ENCODE peak calls at places on chromosomes 4 and X, in four cellular contexts. Z is left lung; R is CD8-positive, alpha-beta T cell; B is HCT116. Q is an unnamed sample.

GRCh38 chr4:26034849-26035248 is 120.8 kb downstream of the SMIM20 start:
- DNase-seq in B (no peak), R (no peak), Z (no peak), Q (no peak)

GRCh38 chr4:57378766-57379165 is 268.6 kb upstream of the IGFBP7 start:
- DNase-seq in Z (no peak), R (no peak), B (no peak), Q (no peak)

GRCh38 chrX:125436855-125437254 is 117.2 kb downstream of the TEX13C start:
- DNase-seq in Z (no peak), B (no peak), R (no peak), Q (no peak)

GRCh38 chr4:126790633-126791032 is 842.1 kb upstream of the INTU start:
- DNase-seq in R (no peak), B (no peak), Z (no peak), Q (no peak)

GRCh38 chr4:111475696-111476095 is 669.6 kb upstream of the FAM241A start:
- DNase-seq in B (no peak), Z (no peak), R (no peak), Q (no peak)

GRCh38 chrX:87621697-87622096 is 104.1 kb downstream of the KLHL4 start:
- DNase-seq in B (no peak), R (no peak), Z (no peak), Q (no peak)

GRCh38 chrX:119150163-119151135 is 22.8 kb upstream of the KIAA1210 start:
- DNase-seq in B (no peak), R (no peak), Z (peak), Q (no peak)

GRCh38 chr4:103934178-103934789 is 214.5 kb upstream of the TACR3 start:
- DNase-seq in R (no peak), Z (no peak), B (peak), Q (no peak)

GRCh38 chr4:22573198-22573597 is 57.3 kb upstream of the ADGRA3 start:
- DNase-seq in Z (no peak), R (no peak), B (no peak), Q (no peak)

GRCh38 chr4:82560853-82561744 is 689 bp downstream of the TMEM150C start:
- DNase-seq in Z (no peak), B (no peak), R (no peak), Q (no peak)

GRCh38 chr4:1113311-1114009 is at the start of gene RNF212:
- DNase-seq in R (peak), B (no peak), Z (peak), Q (no peak)

GRCh38 chr4:156971623-156972369 is at the start of gene PDGFC:
- DNase-seq in R (peak), B (no peak), Z (peak), Q (no peak)

GRCh38 chr4:75502671-75503070 is 11.5 kb downstream of the RCHY1 start:
- DNase-seq in R (no peak), Z (no peak), B (no peak), Q (no peak)

GRCh38 chr4:89336818-89337395 is 29.3 kb upstream of the GPRIN3 start:
- DNase-seq in Z (no peak), B (no peak), R (no peak), Q (no peak)

GRCh38 chr4:113209652-113210320 is 160.3 kb downstream of the ANK2 start:
- DNase-seq in Z (no peak), B (no peak), R (no peak), Q (no peak)

GRCh38 chr4:53840643-53841042 is 223.8 kb downstream of the CHIC2 start:
- DNase-seq in Z (no peak), B (no peak), R (no peak), Q (no peak)

GRCh38 chr4:143358923-143359694 is 22.4 kb downstream of the GAB1 start:
- DNase-seq in Z (no peak), B (no peak), R (peak), Q (peak)

GRCh38 chr4:147136308-147136707 is 190.6 kb upstream of the TTC29 start:
- DNase-seq in B (no peak), R (no peak), Z (no peak), Q (no peak)

GRCh38 chrX:120136128-120136527 is 20.4 kb upstream of the RHOXF1 start:
- DNase-seq in R (no peak), Z (no peak), B (no peak), Q (no peak)

GRCh38 chr4:153222790-153223417 is 18.7 kb downstream of the TRIM2 start:
- DNase-seq in Z (peak), B (no peak), R (peak), Q (no peak)

GRCh38 chr4:41933997-41934812 is 1.0 kb upstream of the TMEM33 start:
- DNase-seq in Z (no peak), B (peak), R (no peak), Q (no peak)

GRCh38 chr4:137203601-137204000 is 328.7 kb downstream of the PCDH18 start:
- DNase-seq in R (no peak), Z (no peak), B (no peak), Q (no peak)

GRCh38 chr4:11004818-11005217 is 320.2 kb upstream of the CLNK start:
- DNase-seq in B (no peak), Z (no peak), R (no peak), Q (no peak)

GRCh38 chr4:165464813-165465381 is 86.1 kb downstream of the CPE start:
- DNase-seq in Z (no peak), B (no peak), R (no peak), Q (no peak)

GRCh38 chr4:5783486-5783885 is 72.5 kb downstream of the EVC start:
- DNase-seq in R (no peak), Z (no peak), B (no peak), Q (no peak)

GRCh38 chr4:75429208-75429607 is 85.0 kb downstream of the RCHY1 start:
- DNase-seq in Z (no peak), R (no peak), B (no peak), Q (no peak)

DNA sequence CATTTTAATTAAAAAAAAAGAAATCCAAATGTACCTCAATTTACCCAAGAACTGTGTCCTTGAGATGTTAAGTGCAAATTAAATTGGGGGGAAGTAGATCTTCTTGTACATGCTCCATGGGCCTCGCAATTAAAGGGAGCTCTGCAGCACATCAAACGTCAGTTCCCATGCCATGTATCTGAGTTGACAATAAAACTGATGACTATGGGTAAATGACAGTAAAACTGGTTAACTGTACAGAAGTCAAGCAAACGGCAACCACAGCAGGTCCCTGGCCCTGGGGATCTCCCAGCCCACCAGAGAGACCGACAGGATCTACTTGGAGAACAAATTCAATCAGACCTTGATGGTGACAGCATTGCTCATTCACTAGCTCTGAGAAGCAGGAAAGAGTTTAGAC is 32.8 kb upstream of the XPNPEP2 start:
- DNase-seq in R (no peak), B (no peak), Z (no peak), Q (no peak)
- H3K27ac ChIP-seq in R (no peak), B (no peak), Z (no peak), Q (no peak)

GRCh38 chrX:109858602-109859341 is 125.7 kb upstream of the ACSL4 start:
- DNase-seq in B (no peak), R (no peak), Z (no peak), Q (no peak)
- H3K27ac ChIP-seq in B (no peak), R (no peak), Z (no peak), Q (no peak)

GRCh38 chrX:30661228-30661627 is 8.0 kb downstream of the GK start:
- DNase-seq in Z (no peak), R (no peak), B (no peak), Q (no peak)

GRCh38 chrX:30654989-30655607 is 1.9 kb downstream of the GK start:
- DNase-seq in Z (no peak), B (no peak), R (no peak), Q (no peak)

GRCh38 chrX:30653415-30654131 is at the start of gene GK:
- DNase-seq in R (peak), B (no peak), Z (peak), Q (no peak)

GRCh38 chrX:30659421-30659820 is 6.2 kb downstream of the GK start:
- DNase-seq in B (no peak), R (no peak), Z (no peak), Q (peak)

DNA sequence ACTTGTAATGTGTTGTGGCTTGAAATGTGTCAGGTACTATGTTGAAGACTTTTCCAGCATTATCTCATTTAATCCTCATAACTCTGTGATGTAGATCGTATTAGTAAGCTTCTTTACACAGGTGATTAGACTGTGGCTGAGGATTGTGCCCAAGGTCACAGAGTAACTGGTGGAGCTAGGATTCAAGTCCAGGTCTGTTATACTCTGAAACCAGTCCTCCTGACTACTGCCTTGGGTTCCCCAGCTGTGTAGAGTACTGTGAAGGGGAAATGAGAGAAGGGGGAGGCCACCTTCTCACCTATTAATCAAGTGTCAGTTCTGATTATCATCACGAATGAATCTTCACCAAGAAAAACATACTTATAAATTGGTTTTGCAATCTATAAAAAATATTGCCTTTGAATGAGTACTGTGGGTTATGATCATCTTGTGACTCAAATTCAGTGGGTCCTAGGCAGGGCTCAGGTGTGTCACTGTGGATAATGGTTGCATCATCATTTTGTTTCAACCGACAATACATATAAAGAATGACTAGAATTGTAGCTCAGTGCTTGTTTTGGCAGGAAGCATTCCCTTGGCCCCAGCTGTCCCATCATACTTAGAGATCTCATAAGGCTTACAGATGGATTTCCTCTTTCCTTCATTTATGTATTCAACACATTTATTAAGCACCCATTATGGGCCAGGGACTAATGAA is 4.5 kb downstream of the GK start:
- DNase-seq in R (no peak), B (no peak), Z (no peak), Q (peak)
- H3K27ac ChIP-seq in R (no peak), B (no peak), Z (no peak), Q (peak)

DNA sequence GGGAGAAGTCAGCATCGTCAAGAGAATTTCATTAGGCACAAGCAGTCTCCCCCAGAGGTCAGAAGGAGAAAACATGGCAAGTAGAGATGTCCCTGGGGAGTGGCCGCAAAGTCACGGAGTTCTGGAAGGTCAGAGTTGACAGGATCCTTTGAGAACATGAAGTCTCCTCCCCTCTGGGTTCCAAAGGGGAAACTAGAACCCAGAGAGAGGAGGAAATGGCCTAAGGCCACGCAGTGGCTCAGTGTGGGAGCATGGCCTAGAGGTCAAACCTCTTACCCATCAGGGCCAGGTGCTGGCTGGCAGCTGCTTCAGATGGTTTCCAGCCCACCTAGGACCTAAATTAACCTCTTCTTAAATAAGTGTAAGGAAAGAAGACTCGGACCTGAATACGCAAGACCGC is 884 bp downstream of the IDH3G start:
- DNase-seq in Z (no peak), R (no peak), B (no peak), Q (no peak)
- H3K27ac ChIP-seq in Z (peak), R (peak), B (peak), Q (peak)

GRCh38 chr4:119025440-119025839 is 110.2 kb upstream of the MYOZ2 start:
- DNase-seq in R (no peak), B (peak), Z (no peak), Q (peak)
- H3K27ac ChIP-seq in R (no peak), B (no peak), Z (peak), Q (peak)

DNA sequence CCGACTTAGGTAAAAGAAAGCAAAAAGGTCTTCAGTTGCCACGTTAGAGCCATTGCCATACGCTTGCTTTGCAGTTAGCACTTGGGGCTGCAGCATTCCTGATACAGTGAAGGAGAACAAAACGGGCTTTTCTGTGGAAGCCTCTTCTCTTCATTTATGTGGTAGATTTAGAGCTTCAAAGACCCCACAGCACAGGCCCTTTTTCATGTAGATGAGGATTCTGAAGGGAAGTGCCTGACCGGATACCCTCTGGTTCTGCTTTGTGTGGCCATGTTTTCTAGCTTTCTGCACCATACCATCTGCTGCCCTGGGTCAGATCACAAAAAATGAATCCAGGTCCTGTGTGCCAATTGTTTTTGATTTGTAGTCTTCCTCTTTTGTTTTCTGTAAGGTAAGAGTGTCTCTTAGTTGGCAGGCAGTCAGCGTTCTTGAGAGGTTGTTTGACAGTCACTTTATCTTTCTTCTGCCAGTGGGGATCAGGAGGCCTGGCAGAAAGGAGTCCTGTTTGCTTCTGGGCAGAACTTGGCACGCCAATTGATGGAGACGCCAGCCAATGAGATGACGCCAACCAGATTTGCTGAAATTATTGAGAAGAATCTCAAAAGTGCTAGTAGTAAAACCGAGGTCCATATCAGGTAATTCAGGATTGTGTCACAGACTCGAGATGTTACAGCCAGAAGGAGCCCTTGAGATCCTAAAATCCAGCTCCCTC is 7.7 kb downstream of the LAP3 start:
- DNase-seq in Z (no peak), B (no peak), R (no peak), Q (no peak)
- H3K27ac ChIP-seq in Z (no peak), B (no peak), R (no peak), Q (no peak)